ENCODE peak calls at places on chromosomes 1 and 21, in seven cellular contexts. M is neuronal stem cell, G is neural progenitor cell, D is aorta, W is uterus, A is Karpas-422, H is stomach. F is an unnamed sample. For H3K36me3 and H3K4me1, the result is how much of the 10 kb centered on the place peaks cover.

GRCh38 chr1:200895448-200895799 is 724 bp downstream of the INAVA start:
- DNase-seq in M (no peak), G (no peak), D (peak), W (no peak), A (no peak), H (no peak), F (no peak)

GRCh38 chr1:233359431-233359830 is 31.9 kb downstream of the MAP3K21 start:
- DNase-seq in M (no peak), G (no peak), D (no peak), W (no peak), A (no peak), H (peak), F (no peak)

GRCh38 chr1:206540044-206540758 is 32.9 kb downstream of the RASSF5 start:
- DNase-seq in M (no peak), G (no peak), D (peak), W (peak), A (no peak), H (peak), F (no peak)

GRCh38 chr1:44673675-44674112 is 587 bp downstream of the TMEM53 start:
- DNase-seq in M (no peak), G (no peak), D (no peak), W (no peak), A (no peak), H (no peak), F (no peak)

GRCh38 chr1:97277891-97278662 is 556.5 kb downstream of the PTBP2 start:
- DNase-seq in M (no peak), G (no peak), D (no peak), W (no peak), A (no peak), H (no peak), F (no peak)

GRCh38 chr1:41672173-41672572 is 187.7 kb upstream of the EDN2 start:
- DNase-seq in M (no peak), G (no peak), D (no peak), W (no peak), A (no peak), H (peak), F (peak)

GRCh38 chr21:28069446-28069845 is 923.2 kb downstream of the LTN1 start:
- DNase-seq in M (no peak), G (peak), D (no peak), W (no peak), A (no peak), H (no peak), F (peak)

GRCh38 chr1:204127597-204128242 is 24.1 kb downstream of the ETNK2 start:
- DNase-seq in M (peak), G (peak), D (peak), W (peak), A (no peak), H (peak), F (peak)

GRCh38 chr1:63027176-63027575 is 243.2 kb downstream of the ATG4C start:
- DNase-seq in M (no peak), G (no peak), D (no peak), W (no peak), A (no peak), H (no peak), F (no peak)

GRCh38 chr1:27338751-27339150 is 3.1 kb upstream of the SYTL1 start:
- DNase-seq in M (no peak), G (peak), D (no peak), W (no peak), A (no peak), H (no peak), F (no peak)

GRCh38 chr1:187032982-187033705 is 204.4 kb downstream of the PLA2G4A start:
- DNase-seq in M (no peak), G (no peak), D (no peak), W (no peak), A (no peak), H (no peak), F (no peak)

GRCh38 chr21:25307489-25307888 is 299.8 kb downstream of the MRPL39 start:
- DNase-seq in M (no peak), G (no peak), D (no peak), W (no peak), A (no peak), H (no peak), F (no peak)

DNA sequence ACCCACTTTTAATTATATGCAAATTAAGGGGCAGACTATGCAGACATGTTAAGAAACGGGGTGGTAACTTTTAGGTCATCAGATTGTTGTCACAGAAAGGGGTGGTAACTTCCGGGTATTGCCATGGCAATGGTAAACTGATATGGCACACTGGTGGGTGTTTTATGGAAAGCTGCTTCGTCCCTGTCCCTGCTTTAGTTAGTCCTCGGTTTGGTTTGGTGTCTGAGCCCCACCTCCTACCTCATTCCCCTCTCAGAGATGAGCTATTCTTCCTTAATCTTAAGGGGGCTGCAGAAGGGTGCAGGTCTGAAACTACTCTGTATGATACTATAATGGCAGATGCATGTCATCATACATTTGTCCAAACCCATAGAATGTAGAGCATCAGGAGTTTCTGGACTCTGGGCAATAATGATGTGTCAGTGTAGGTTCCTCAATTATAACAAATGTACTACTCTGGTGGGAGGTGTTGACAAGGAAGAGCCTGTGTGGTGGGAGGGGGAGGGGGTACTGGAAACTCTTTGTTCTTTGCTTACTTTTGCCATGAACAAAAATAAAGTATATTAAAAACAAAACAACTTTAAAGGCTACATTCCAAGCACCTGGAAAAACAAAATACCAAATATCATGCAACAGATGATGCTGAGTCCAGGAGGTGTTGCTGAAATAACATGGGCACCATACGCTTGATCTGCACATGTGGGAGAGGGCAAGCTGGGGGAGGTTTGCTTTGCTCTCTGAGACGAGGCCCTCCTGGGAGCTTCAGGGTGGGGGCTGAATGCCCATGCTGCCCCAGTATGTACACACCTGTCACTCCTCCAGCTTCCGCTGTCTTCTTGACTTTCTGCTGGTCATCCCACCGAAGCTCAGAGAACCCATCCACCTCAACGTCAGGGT is 6.2 kb downstream of the PARP1 start:
- DNase-seq in M (no peak), G (no peak), D (no peak), W (no peak), A (peak), H (no peak), F (no peak)
- H3K36me3 ChIP-seq in M (under half), G (under half), D (under half), W (under half), A (half or more), H (half or more), F (half or more)

GRCh38 chr1:211328866-211329265 is 2.2 kb downstream of the TRAF5 start:
- DNase-seq in M (no peak), G (no peak), D (no peak), W (no peak), A (no peak), H (no peak), F (no peak)
- H3K4me1 ChIP-seq in M (under half), G (under half), D (under half), W (under half), A (half or more), H (half or more), F (under half)

GRCh38 chr1:55067914-55068313 is 28.6 kb downstream of the PCSK9 start:
- DNase-seq in M (no peak), G (no peak), D (no peak), W (no peak), A (no peak), H (no peak), F (no peak)
- H3K36me3 ChIP-seq in M (under half), G (under half), D (under half), W (under half), A (under half), H (half or more), F (half or more)

DNA sequence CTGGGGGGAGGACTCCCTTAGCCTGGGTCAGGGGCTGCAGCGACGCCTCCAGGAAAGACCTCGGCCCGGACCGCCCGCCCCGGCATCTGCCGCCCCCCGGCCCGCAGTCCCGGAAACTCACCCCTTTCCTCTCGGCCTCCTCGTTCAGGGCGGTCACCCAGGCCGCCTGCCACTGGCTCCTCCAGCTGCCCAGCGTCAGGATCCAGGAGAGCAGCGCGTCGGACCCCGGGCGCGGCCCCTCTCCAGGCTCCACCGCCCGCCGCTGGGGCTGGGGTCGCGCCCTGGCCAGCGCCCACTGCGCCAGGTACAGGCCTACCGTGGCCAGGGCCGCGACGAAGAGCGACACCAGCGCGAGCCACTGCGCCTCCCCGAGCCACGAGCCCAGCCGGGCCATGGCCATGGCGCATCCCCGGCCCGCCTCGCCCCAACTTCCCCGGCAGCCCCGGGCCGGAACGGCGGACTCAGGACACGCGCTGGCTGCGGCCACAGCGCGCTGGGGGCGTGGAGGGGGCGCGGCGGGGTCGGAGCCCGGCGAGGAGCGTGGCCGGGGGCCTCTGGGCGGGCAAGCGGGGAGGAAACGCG is 478 bp downstream of the C2CD2 start:
- DNase-seq in M (no peak), G (peak), D (peak), W (no peak), A (no peak), H (peak), F (no peak)
- H3K4me1 ChIP-seq in M (under half), G (under half), D (under half), W (under half), A (under half), H (under half), F (under half)

DNA sequence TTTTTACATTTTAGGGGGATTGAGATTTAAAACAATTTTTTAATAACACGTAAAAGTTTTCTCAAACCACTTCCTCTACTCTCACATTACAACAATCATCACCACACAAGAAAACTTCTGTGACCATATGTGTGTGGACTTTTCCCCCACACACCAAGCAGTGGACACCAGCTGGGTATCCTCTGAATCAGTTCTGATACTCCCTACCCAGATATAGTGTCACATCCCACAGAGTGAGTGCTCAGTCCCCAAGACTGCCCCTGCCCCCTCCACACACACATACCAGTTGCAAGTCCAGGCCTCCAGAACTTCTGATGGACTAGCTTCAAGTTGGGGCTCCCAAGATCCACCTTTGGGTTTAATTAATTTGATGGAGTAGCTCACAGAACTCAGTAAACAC is 53.3 kb upstream of the QSOX1 start:
- DNase-seq in M (no peak), G (no peak), D (no peak), W (no peak), A (no peak), H (no peak), F (no peak)
- H3K36me3 ChIP-seq in M (under half), G (under half), D (under half), W (under half), A (under half), H (half or more), F (half or more)